ENCODE peak calls at places on chromosomes 16 and 17, in five cellular contexts. D is prostate gland, W is breast epithelium, B is esophagus muscularis mucosa, I is A549. E is an unnamed sample. For H3K9me3, the result is how much of the 10 kb centered on the place peaks cover.

GRCh38 chr17:30450125-30451027 is 26.8 kb upstream of the GOSR1 start:
- DNase-seq in D (no peak), W (no peak), B (no peak), I (peak), E (no peak)

GRCh38 chr17:40417258-40417608 is 463 bp downstream of the TOP2A start:
- DNase-seq in D (no peak), W (no peak), B (no peak), I (no peak), E (no peak)

GRCh38 chr17:33964344-33964979 is 290.6 kb upstream of the CCL2 start:
- DNase-seq in D (no peak), W (no peak), B (no peak), I (no peak), E (no peak)

GRCh38 chr16:67514382-67514828 is 14.2 kb upstream of the RIPOR1 start:
- DNase-seq in D (peak), W (no peak), B (peak), I (peak), E (peak)

GRCh38 chr17:12349297-12349696 is 316.4 kb upstream of the MYOCD start:
- DNase-seq in D (no peak), W (no peak), B (no peak), I (no peak), E (no peak)

GRCh38 chr17:69538795-69539194 is 124.3 kb downstream of the MAP2K6 start:
- DNase-seq in D (no peak), W (no peak), B (no peak), I (no peak), E (no peak)

GRCh38 chr16:22192261-22193133 is 13.6 kb upstream of the EEF2K start:
- DNase-seq in D (peak), W (peak), B (peak), I (no peak), E (peak)

GRCh38 chr17:4940625-4941021 is 555 bp downstream of the RNF167 start:
- DNase-seq in D (no peak), W (no peak), B (no peak), I (no peak), E (no peak)

GRCh38 chr17:42850964-42851363 is at the start of gene AOC3:
- DNase-seq in D (no peak), W (no peak), B (no peak), I (no peak), E (peak)

GRCh38 chr16:30000768-30001631 is 5.0 kb downstream of the INO80E start:
- DNase-seq in D (no peak), W (no peak), B (no peak), I (no peak), E (no peak)

GRCh38 chr16:28188085-28188916 is 23.5 kb downstream of the XPO6 start:
- DNase-seq in D (no peak), W (no peak), B (no peak), I (no peak), E (no peak)

GRCh38 chr17:64020068-64020766 is at the start of gene ICAM2:
- DNase-seq in D (peak), W (no peak), B (no peak), I (no peak), E (peak)

GRCh38 chr17:34207572-34207971 is 47.5 kb upstream of the CCL2 start:
- DNase-seq in D (no peak), W (no peak), B (no peak), I (no peak), E (no peak)

GRCh38 chr17:69967910-69968411 is 107.1 kb upstream of the KCNJ16 start:
- DNase-seq in D (no peak), W (no peak), B (no peak), I (no peak), E (no peak)

GRCh38 chr17:49935526-49936210 is 33.3 kb upstream of the DLX4 start:
- DNase-seq in D (no peak), W (no peak), B (no peak), I (no peak), E (no peak)

GRCh38 chr16:57976331-57976796 is 5.4 kb upstream of the CNGB1 start:
- DNase-seq in D (no peak), W (no peak), B (no peak), I (no peak), E (no peak)

GRCh38 chr16:76360384-76360783 is 83.2 kb downstream of the CNTNAP4 start:
- DNase-seq in D (no peak), W (no peak), B (no peak), I (no peak), E (no peak)

GRCh38 chr16:1765826-1766225 is 5.5 kb downstream of the NME3 start:
- DNase-seq in D (no peak), W (no peak), B (no peak), I (no peak), E (no peak)

GRCh38 chr17:4980644-4981216 is 6.7 kb downstream of the CAMTA2 start:
- DNase-seq in D (peak), W (no peak), B (no peak), I (peak), E (no peak)

GRCh38 chr17:72699566-72699965 is 392.9 kb downstream of the SLC39A11 start:
- DNase-seq in D (no peak), W (no peak), B (no peak), I (no peak), E (no peak)

GRCh38 chr17:81518785-81519283 is 6.2 kb upstream of the ACTG1 start:
- DNase-seq in D (no peak), W (no peak), B (no peak), I (peak), E (peak)

GRCh38 chr17:76599699-76600460 is 14.2 kb upstream of the ST6GALNAC2 start:
- DNase-seq in D (no peak), W (no peak), B (no peak), I (no peak), E (no peak)

GRCh38 chr17:31224366-31224765 is 72.7 kb downstream of the OMG start:
- DNase-seq in D (no peak), W (no peak), B (no peak), I (no peak), E (no peak)

GRCh38 chr17:78997881-78998280 is 11.7 kb downstream of the CANT1 start:
- DNase-seq in D (no peak), W (no peak), B (no peak), I (no peak), E (peak)

GRCh38 chr17:61411114-61411943 is 11.7 kb downstream of the TBX2 start:
- DNase-seq in D (peak), W (peak), B (no peak), I (no peak), E (peak)

GRCh38 chr17:76271669-76272540 is 6.8 kb downstream of the UBALD2 start:
- DNase-seq in D (no peak), W (no peak), B (no peak), I (no peak), E (no peak)

GRCh38 chr17:63024716-63025115 is 58.7 kb downstream of the TANC2 start:
- DNase-seq in D (no peak), W (no peak), B (no peak), I (no peak), E (no peak)

GRCh38 chr16:89495121-89495520 is 4.8 kb upstream of the ANKRD11 start:
- DNase-seq in D (no peak), W (no peak), B (no peak), I (no peak), E (no peak)

GRCh38 chr16:85557976-85558589 is 55.0 kb upstream of the GSE1 start:
- DNase-seq in D (peak), W (no peak), B (no peak), I (no peak), E (no peak)

GRCh38 chr17:13725286-13725990 is 123.7 kb upstream of the HS3ST3A1 start:
- DNase-seq in D (no peak), W (no peak), B (no peak), I (no peak), E (no peak)

GRCh38 chr17:74960739-74961342 is 11.7 kb downstream of the HID1 start:
- DNase-seq in D (no peak), W (no peak), B (no peak), I (peak), E (no peak)

GRCh38 chr17:20010886-20011402 is 1.8 kb downstream of the SPECC1 start:
- DNase-seq in D (no peak), W (no peak), B (no peak), I (no peak), E (no peak)

GRCh38 chr16:48098472-48098871 is 57.3 kb downstream of the ABCC12 start:
- DNase-seq in D (no peak), W (no peak), B (no peak), I (no peak), E (no peak)

GRCh38 chr17:40524243-40524965 is 23.0 kb upstream of the TNS4 start:
- DNase-seq in D (no peak), W (peak), B (no peak), I (no peak), E (no peak)

DNA sequence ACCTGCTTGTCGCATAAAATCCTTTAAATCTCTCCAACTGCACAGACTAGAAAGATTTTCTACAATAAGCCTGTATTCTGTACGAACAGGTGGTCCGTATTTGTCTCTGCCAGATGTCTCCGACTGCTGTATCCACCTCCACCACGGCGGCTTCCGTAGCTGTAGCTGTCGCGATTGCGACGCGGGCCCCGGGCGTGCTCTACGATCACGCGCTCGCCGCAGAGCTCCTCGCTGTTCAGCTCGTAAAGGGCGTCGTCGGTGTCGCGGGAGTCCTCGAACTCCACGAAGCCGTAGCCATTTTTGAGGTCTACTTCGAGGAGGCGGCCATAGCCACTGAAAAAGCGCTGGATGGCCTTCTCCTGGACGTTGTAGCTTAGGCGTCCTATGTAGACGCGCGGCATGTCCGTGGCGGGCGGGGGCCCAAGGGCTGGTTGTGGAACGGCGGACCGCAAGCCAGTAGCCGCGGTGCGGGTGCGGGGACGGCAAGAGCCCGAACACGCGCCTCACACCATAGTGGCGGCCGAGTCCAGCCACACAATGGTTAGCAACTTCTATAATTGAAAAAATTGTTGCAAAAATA is 36.1 kb downstream of the ZNF624 start:
- DNase-seq in D (no peak), W (no peak), B (no peak), I (no peak), E (no peak)
- H3K9me3 ChIP-seq in D (under half), W (under half), B (half or more), I (half or more), E (under half)

GRCh38 chr16:87835882-87836331 is 33.4 kb downstream of the SLC7A5 start:
- DNase-seq in D (no peak), W (no peak), B (no peak), I (no peak), E (no peak)

GRCh38 chr16:87837627-87838289 is 31.5 kb downstream of the SLC7A5 start:
- DNase-seq in D (no peak), W (no peak), B (no peak), I (no peak), E (no peak)

GRCh38 chr16:87838643-87839541 is 30.4 kb downstream of the SLC7A5 start:
- DNase-seq in D (no peak), W (no peak), B (no peak), I (no peak), E (no peak)

GRCh38 chr16:87836346-87836843 is 32.9 kb downstream of the SLC7A5 start:
- DNase-seq in D (no peak), W (no peak), B (no peak), I (no peak), E (no peak)

GRCh38 chr16:87836844-87837581 is 32.3 kb downstream of the SLC7A5 start:
- DNase-seq in D (no peak), W (no peak), B (no peak), I (no peak), E (no peak)
- TF ChIP-seq POLR2A in D (no peak), W (no peak), B (no peak), I (no peak), E (no peak)

GRCh38 chr17:57948169-57948554 is 7.0 kb downstream of the CUEDC1 start:
- DNase-seq in D (no peak), W (no peak), B (no peak), I (no peak), E (peak)

GRCh38 chr17:57947369-57947768 is 7.8 kb downstream of the CUEDC1 start:
- DNase-seq in D (no peak), W (no peak), B (no peak), I (no peak), E (no peak)

GRCh38 chr17:57944796-57945362 is 10.3 kb downstream of the CUEDC1 start:
- DNase-seq in D (no peak), W (no peak), B (no peak), I (no peak), E (no peak)

GRCh38 chr17:57946798-57947358 is 8.3 kb downstream of the CUEDC1 start:
- DNase-seq in D (peak), W (no peak), B (no peak), I (peak), E (peak)

DNA sequence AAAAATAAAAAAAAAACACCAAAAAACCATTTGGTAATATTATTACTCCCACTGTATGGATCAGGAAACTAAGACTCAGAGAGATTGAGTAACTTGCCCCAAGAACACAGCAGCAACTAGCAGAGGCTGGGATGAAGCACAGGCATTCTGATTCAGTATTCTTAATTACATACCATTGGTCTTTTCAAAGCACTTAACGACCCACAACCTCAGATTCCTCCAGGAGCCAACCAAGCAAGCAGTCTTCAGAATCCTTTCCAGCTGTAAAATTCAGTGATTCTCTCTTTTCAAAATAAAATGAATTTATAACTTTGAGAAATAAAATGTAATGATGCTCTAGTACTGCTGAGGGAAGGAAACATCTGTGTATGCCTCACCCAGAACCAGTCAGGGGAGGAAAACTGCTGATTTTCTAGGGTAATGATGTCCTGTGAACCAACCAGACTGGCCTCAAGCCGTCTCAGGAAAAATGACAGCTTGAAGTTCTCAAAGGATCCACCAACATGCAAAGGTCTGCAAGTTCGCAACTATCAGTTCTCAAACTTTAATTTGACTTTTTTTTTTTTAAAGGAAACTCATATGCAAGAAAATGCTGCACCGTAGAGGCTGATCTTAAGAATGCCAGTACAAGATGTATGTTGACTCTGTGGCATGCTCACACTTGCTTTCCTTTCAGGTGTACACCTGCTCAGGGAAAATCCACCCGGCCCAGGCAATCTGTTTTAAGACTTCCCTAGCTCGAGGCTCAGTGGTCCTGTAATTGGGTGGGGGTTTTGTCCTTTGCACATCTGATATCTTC is 9.0 kb downstream of the CUEDC1 start:
- DNase-seq in D (peak), W (no peak), B (no peak), I (no peak), E (no peak)
- H3K27ac ChIP-seq in D (peak), W (peak), B (peak), I (peak), E (peak)

GRCh38 chr16:35574454-35575431 is 2115.3 kb downstream of the TP53TG3F start:
- DNase-seq in D (no peak), W (no peak), B (no peak), I (no peak), E (no peak)

GRCh38 chr16:35575432-35575821 is 2116.0 kb downstream of the TP53TG3F start:
- DNase-seq in D (no peak), W (no peak), B (no peak), I (no peak), E (no peak)

GRCh38 chr16:35573407-35573806 is 2114.0 kb downstream of the TP53TG3F start:
- DNase-seq in D (no peak), W (no peak), B (no peak), I (no peak), E (no peak)

GRCh38 chr16:35572186-35572585 is 2112.8 kb downstream of the TP53TG3F start:
- DNase-seq in D (no peak), W (no peak), B (peak), I (no peak), E (no peak)

GRCh38 chr16:35574011-35574410 is 2114.6 kb downstream of the TP53TG3F start:
- DNase-seq in D (no peak), W (no peak), B (no peak), I (no peak), E (no peak)
- H3K9me3 ChIP-seq in D (under half), W (under half), B (under half), I (under half), E (under half)

GRCh38 chr16:10938321-10938720 is 3.9 kb downstream of the DEXI start:
- DNase-seq in D (no peak), W (no peak), B (no peak), I (no peak), E (no peak)
- TF ChIP-seq POLR2A in D (no peak), W (no peak), B (no peak), I (no peak), E (no peak)

DNA sequence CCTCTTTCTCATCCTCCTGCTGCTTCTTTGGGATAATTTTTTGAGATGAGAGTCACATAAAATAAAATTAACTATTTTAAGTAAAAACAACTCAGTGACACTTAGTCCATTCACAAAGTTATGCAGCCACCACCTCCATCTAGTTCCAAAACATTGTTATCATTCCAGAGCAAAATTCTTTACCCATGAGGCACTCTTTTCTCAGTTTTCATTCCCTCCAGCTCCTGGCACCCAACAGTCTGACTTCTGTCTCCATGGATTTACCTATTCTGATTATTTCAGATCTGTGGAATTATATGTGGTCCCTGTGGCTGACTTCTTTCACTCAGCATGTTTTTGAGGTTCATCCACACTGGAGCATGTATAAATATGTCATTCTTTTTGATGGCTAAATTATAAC is 239.9 kb upstream of the DYNLRB2 start:
- DNase-seq in D (no peak), W (no peak), B (no peak), I (no peak), E (no peak)
- H3K27ac ChIP-seq in D (no peak), W (peak), B (no peak), I (no peak), E (no peak)

GRCh38 chr16:5379948-5380347 is 282.4 kb upstream of the EEF2KMT start:
- DNase-seq in D (no peak), W (no peak), B (no peak), I (no peak), E (no peak)
- H3K9me3 ChIP-seq in D (under half), W (under half), B (under half), I (under half), E (under half)

GRCh38 chr17:47227862-47228261 is 18.7 kb downstream of the MYL4 start:
- DNase-seq in D (no peak), W (no peak), B (no peak), I (no peak), E (no peak)

GRCh38 chr17:47223460-47223859 is 14.3 kb downstream of the MYL4 start:
- DNase-seq in D (no peak), W (no peak), B (no peak), I (no peak), E (no peak)

GRCh38 chr17:47224971-47225370 is 15.8 kb downstream of the MYL4 start:
- DNase-seq in D (no peak), W (no peak), B (no peak), I (no peak), E (no peak)

GRCh38 chr17:47225436-47225858 is 16.3 kb downstream of the MYL4 start:
- DNase-seq in D (peak), W (no peak), B (no peak), I (no peak), E (peak)

DNA sequence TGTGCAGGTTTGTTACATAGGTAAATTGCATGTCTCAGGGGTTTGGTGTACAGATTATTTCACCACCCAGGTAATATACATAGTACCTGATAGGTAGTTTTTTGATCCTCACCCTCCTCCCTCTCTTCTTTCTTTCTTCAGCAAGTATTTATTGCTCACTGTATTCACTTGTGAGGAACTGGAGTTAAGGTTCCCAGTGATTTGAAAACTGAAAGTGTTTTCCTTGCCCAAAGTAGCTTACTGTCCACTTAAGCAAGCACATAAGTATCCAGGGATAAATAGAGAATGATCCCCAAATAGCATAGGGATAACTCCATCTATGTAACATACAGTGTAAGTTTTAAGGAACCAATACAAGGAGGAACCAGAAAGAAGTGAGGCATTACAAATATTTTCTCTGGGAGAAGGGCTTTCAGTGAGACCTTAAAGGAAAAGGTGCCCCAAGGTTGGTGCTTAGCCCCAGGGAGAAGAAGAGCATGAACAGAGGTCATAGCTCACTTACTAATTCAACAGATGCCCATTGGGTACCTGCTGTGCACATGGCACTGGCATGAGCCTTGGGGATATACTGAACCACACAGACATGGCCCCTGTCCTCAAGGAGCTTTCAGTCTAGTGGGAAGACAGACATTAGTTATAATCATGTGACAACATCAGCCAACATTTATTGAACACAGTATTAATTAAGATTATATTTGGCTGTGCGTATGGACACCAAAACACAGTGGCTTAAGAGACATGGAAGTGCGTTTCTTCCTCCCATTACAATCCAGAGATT is 17.0 kb downstream of the MYL4 start:
- DNase-seq in D (no peak), W (no peak), B (no peak), I (no peak), E (no peak)
- TF ChIP-seq POLR2A in D (no peak), W (no peak), B (no peak), I (no peak), E (no peak)

E was measured in uterus.